ENCODE peak calls at places on chromosomes 13 and 19, in nine cellular contexts. I is uterus; G is NCI-H510A; R is ACHN; W is GM06990; S is activated CD4-positive, alpha-beta T cell treated with anti-CD3 and anti-CD28 coated beads, Interleukin-2, amount 50 U/mL, for 48 hours; K is cardiac fibroblast; T is NCI-H774; H is adrenal gland. M is an unnamed sample.

GRCh38 chr19:5624154-5624663 is 1.3 kb downstream of the SAFB start:
- DNase-seq in S (peak; percentile 11), R (peak; percentile 25), G (no peak), W (no peak), T (no peak), K (peak; percentile 59), I (peak; percentile 39), H (peak; percentile 60), M (no peak)

GRCh38 chr19:2629491-2630351 is 72.8 kb downstream of the GNG7 start:
- DNase-seq in R (no peak), K (peak; percentile 46), H (no peak), S (no peak), W (no peak), I (no peak), G (no peak), T (no peak), M (no peak)

GRCh38 chr19:46386151-46386550 is 27.2 kb downstream of the CCDC8 start:
- DNase-seq in H (peak; percentile 17), I (no peak), S (no peak), G (no peak), R (no peak), W (no peak), K (no peak), T (no peak), M (no peak)

GRCh38 chr19:35355851-35356460 is 2.3 kb upstream of the FFAR3 start:
- DNase-seq in K (peak; percentile 29), R (no peak), H (no peak), T (no peak), I (no peak), S (no peak), G (no peak), W (no peak), M (no peak)

GRCh38 chr19:49102303-49102702 is 11.9 kb upstream of the LIN7B start:
- DNase-seq in R (no peak), S (no peak), K (no peak), I (no peak), G (no peak), H (no peak), T (no peak), W (no peak), M (no peak)

GRCh38 chr13:77448689-77449088 is 86.8 kb upstream of the SCEL start:
- DNase-seq in R (no peak), K (no peak), T (no peak), S (no peak), H (no peak), G (peak; percentile 41), W (no peak), I (no peak), M (no peak)

GRCh38 chr19:8305798-8306197 is 2.4 kb downstream of the CD320 start:
- DNase-seq in T (no peak), S (no peak), H (peak; percentile 18), I (peak; percentile 10), K (no peak), R (no peak), G (no peak), W (no peak), M (no peak)

GRCh38 chr19:39936622-39937021 is 2.2 kb upstream of the FCGBP start:
- DNase-seq in G (no peak), T (no peak), R (no peak), I (no peak), K (no peak), H (no peak), S (no peak), W (no peak), M (no peak)

GRCh38 chr19:45419396-45419795 is 4.3 kb downstream of the ERCC1 start:
- DNase-seq in K (no peak), H (no peak), G (no peak), W (peak; percentile 69), T (no peak), R (no peak), I (no peak), S (no peak), M (no peak)

GRCh38 chr13:26310470-26310869 is 56.5 kb downstream of the CDK8 start:
- DNase-seq in K (no peak), S (no peak), H (no peak), T (no peak), G (no peak), I (no peak), R (no peak), W (no peak), M (no peak)

GRCh38 chr19:13150919-13151604 is 851 bp downstream of the IER2 start:
- DNase-seq in H (peak; percentile 68), W (peak; percentile 45), K (no peak), S (peak; percentile 29), R (no peak), G (no peak), I (peak; percentile 57), T (no peak), M (no peak)

GRCh38 chr19:54875506-54875905 is 1.5 kb downstream of the FCAR start:
- DNase-seq in W (no peak), S (no peak), T (no peak), H (no peak), K (no peak), G (no peak), R (no peak), I (no peak), M (no peak)

GRCh38 chr19:18496167-18496979 is 25.5 kb downstream of the ELL start:
- DNase-seq in R (peak; percentile 46), I (no peak), G (no peak), S (peak; percentile 56), W (no peak), K (peak; percentile 37), H (no peak), T (peak; percentile 62), M (peak; percentile 78)

M was measured in H54.